ENCODE peak calls at places on chromosome 3, in ten cellular contexts. O is BE2C; C is NCI-H510A; U is memory B cell; J is naive thymus-derived CD8-positive, alpha-beta T cell; M is thoracic aorta; A is CD4-positive, alpha-beta memory T cell; L is AG20443; W is adrenal gland; I is brain microvascular endothelial cell. G is an unnamed sample.

GRCh38 chr3:29128004-29128403 is 152.9 kb upstream of the RBMS3 start:
- DNase-seq in U (no peak), J (no peak), L (no peak), A (no peak), O (peak), M (no peak), C (no peak), I (peak), W (no peak), G (no peak)

GRCh38 chr3:71168043-71168720 is 415.3 kb downstream of the FOXP1 start:
- DNase-seq in C (no peak), U (no peak), A (no peak), M (no peak), W (no peak), L (no peak), I (peak), J (no peak), O (no peak), G (no peak)

GRCh38 chr3:191702121-191702520 is 241.2 kb downstream of the PYDC2 start:
- DNase-seq in J (no peak), C (no peak), M (no peak), I (no peak), A (no peak), O (no peak), W (no peak), L (no peak), U (no peak), G (no peak)

GRCh38 chr3:106299300-106300098 is 430.7 kb upstream of the CBLB start:
- DNase-seq in A (peak), O (peak), J (no peak), M (no peak), C (no peak), I (peak), U (no peak), L (peak), W (no peak), G (no peak)

GRCh38 chr3:79081285-79081684 is 686.5 kb downstream of the ROBO1 start:
- DNase-seq in W (no peak), J (no peak), I (no peak), O (no peak), M (no peak), A (no peak), U (no peak), C (no peak), L (no peak), G (no peak)

GRCh38 chr3:78822741-78823140 is 945.1 kb downstream of the ROBO1 start:
- DNase-seq in L (no peak), C (no peak), M (no peak), W (no peak), A (no peak), I (no peak), U (no peak), O (no peak), J (no peak), G (no peak)

GRCh38 chr3:106329505-106329904 is 460.7 kb upstream of the CBLB start:
- DNase-seq in A (no peak), U (no peak), C (no peak), I (no peak), J (no peak), O (no peak), W (no peak), L (no peak), M (no peak), G (no peak)

GRCh38 chr3:42071720-42072582 is 19.2 kb upstream of the TRAK1 start:
- DNase-seq in J (no peak), M (no peak), I (peak), L (peak), O (peak), W (peak), A (no peak), U (no peak), C (no peak), G (no peak)

GRCh38 chr3:62445267-62445666 is 71.9 kb upstream of the FEZF2 start:
- DNase-seq in C (no peak), I (no peak), U (no peak), A (peak), J (no peak), O (no peak), L (no peak), M (no peak), W (no peak), G (no peak)